ENCODE peak calls at places on chromosomes 16 and 17, in seven cellular contexts. V is CD8-positive, alpha-beta T cell; M is fibroblast of mammary gland; D is nucleus accumbens; S is stimulated activated CD4-positive, alpha-beta T cell treated with anti-CD3 and anti-CD28 coated beads, Interleukin-12 subunit alpha, Interleukin-12 subunit beta, amount 100 ng/mL, for 48 hours; O is IMR-90; K is GOT3. B is an unnamed sample.

GRCh38 chr17:71472809-71473789 is 647.7 kb upstream of the SOX9 start:
- DNase-seq in V (no peak), M (peak), D (no peak), S (no peak), O (peak), K (no peak), B (peak)

GRCh38 chr17:76943781-76944213 is 75.6 kb downstream of the MGAT5B start:
- DNase-seq in V (no peak), M (no peak), D (no peak), S (no peak), O (no peak), K (no peak), B (no peak)

GRCh38 chr17:252456-252855 is 71.0 kb upstream of the DOC2B start:
- DNase-seq in V (no peak), M (no peak), D (no peak), S (no peak), O (no peak), K (no peak), B (no peak)

GRCh38 chr17:82006468-82007227 is 16.0 kb downstream of the CENPX start:
- DNase-seq in V (no peak), M (peak), D (peak), S (no peak), O (peak), K (no peak), B (peak)

GRCh38 chr16:74901606-74902005 is 83.3 kb downstream of the WDR59 start:
- DNase-seq in V (no peak), M (no peak), D (no peak), S (no peak), O (peak), K (no peak), B (peak)

GRCh38 chr17:3335876-3336275 is 37.7 kb upstream of the OR3A1 start:
- DNase-seq in V (no peak), M (no peak), D (no peak), S (no peak), O (no peak), K (no peak), B (no peak)

GRCh38 chr17:58032691-58033415 is 25.8 kb upstream of the SRSF1 start:
- DNase-seq in V (no peak), M (no peak), D (no peak), S (no peak), O (no peak), K (no peak), B (no peak)

GRCh38 chr17:50790619-50791018 is 23.3 kb upstream of the ANKRD40CL start:
- DNase-seq in V (no peak), M (no peak), D (no peak), S (no peak), O (no peak), K (no peak), B (no peak)

GRCh38 chr16:76428858-76429257 is 151.7 kb downstream of the CNTNAP4 start:
- DNase-seq in V (no peak), M (peak), D (no peak), S (no peak), O (no peak), K (no peak), B (no peak)

GRCh38 chr16:14455577-14455976 is 174.5 kb downstream of the PARN start:
- DNase-seq in V (no peak), M (peak), D (no peak), S (no peak), O (peak), K (no peak), B (peak)

GRCh38 chr17:32659419-32659842 is 172.6 kb downstream of the CDK5R1 start:
- DNase-seq in V (peak), M (peak), D (peak), S (peak), O (peak), K (peak), B (peak)

GRCh38 chr17:29131814-29132682 is 48.1 kb downstream of the MYO18A start:
- DNase-seq in V (no peak), M (peak), D (no peak), S (no peak), O (peak), K (peak), B (peak)

GRCh38 chr16:89922884-89923639 is at the start of gene TUBB3:
- DNase-seq in V (no peak), M (peak), D (peak), S (no peak), O (peak), K (peak), B (peak)

GRCh38 chr17:31484821-31485220 is 93.3 kb downstream of the RAB11FIP4 start:
- DNase-seq in V (no peak), M (no peak), D (no peak), S (no peak), O (no peak), K (no peak), B (no peak)

GRCh38 chr17:82384730-82385429 is 13.3 kb downstream of the UTS2R start:
- DNase-seq in V (no peak), M (peak), D (no peak), S (no peak), O (peak), K (no peak), B (peak)

GRCh38 chr16:87076950-87077749 is 240.0 kb downstream of the C16orf95 start:
- DNase-seq in V (no peak), M (peak), D (no peak), S (peak), O (peak), K (no peak), B (peak)

GRCh38 chr17:28579526-28579925 is 2.8 kb upstream of the ALDOC start:
- DNase-seq in V (no peak), M (no peak), D (no peak), S (no peak), O (no peak), K (no peak), B (no peak)

GRCh38 chr17:19703106-19703775 is 13.1 kb downstream of the SLC47A2 start:
- DNase-seq in V (no peak), M (no peak), D (no peak), S (no peak), O (no peak), K (no peak), B (no peak)

GRCh38 chr16:10509534-10510025 is 70.8 kb downstream of the EMP2 start:
- DNase-seq in V (peak), M (peak), D (peak), S (peak), O (peak), K (no peak), B (peak)

GRCh38 chr17:45440161-45440859 is 7.6 kb upstream of the ARHGAP27 start:
- DNase-seq in V (no peak), M (peak), D (no peak), S (no peak), O (no peak), K (no peak), B (no peak)

GRCh38 chr16:84207266-84207665 is 16.3 kb downstream of the ADAD2 start:
- DNase-seq in V (no peak), M (no peak), D (no peak), S (no peak), O (no peak), K (no peak), B (peak)

GRCh38 chr16:51306116-51306515 is 155.0 kb upstream of the SALL1 start:
- DNase-seq in V (no peak), M (peak), D (no peak), S (no peak), O (no peak), K (no peak), B (peak)

GRCh38 chr16:65196696-65197095 is 74.8 kb upstream of the CDH11 start:
- DNase-seq in V (no peak), M (no peak), D (no peak), S (no peak), O (no peak), K (no peak), B (peak)

GRCh38 chr17:3033741-3034577 is 29.4 kb downstream of the OR1D5 start:
- DNase-seq in V (no peak), M (no peak), D (no peak), S (no peak), O (no peak), K (no peak), B (no peak)

GRCh38 chr16:50632927-50633800 is 47.9 kb downstream of the SNX20 start:
- DNase-seq in V (no peak), M (no peak), D (no peak), S (no peak), O (no peak), K (no peak), B (no peak)

GRCh38 chr17:28151001-28151400 is 108.5 kb downstream of the NLK start:
- DNase-seq in V (no peak), M (no peak), D (no peak), S (no peak), O (no peak), K (no peak), B (no peak)

GRCh38 chr17:74270333-74270732 is 3.7 kb upstream of the DNAI2 start:
- DNase-seq in V (no peak), M (peak), D (no peak), S (no peak), O (no peak), K (no peak), B (no peak)

GRCh38 chr17:49450735-49451134 is 36.1 kb upstream of the PHB1 start:
- DNase-seq in V (no peak), M (no peak), D (no peak), S (no peak), O (peak), K (no peak), B (peak)

GRCh38 chr17:29645516-29646051 is 22.9 kb upstream of the CORO6 start:
- DNase-seq in V (no peak), M (peak), D (peak), S (no peak), O (peak), K (no peak), B (peak)

GRCh38 chr16:30485818-30486436 is 13.4 kb downstream of the ITGAL start:
- DNase-seq in V (no peak), M (no peak), D (no peak), S (no peak), O (peak), K (no peak), B (peak)

GRCh38 chr17:19992803-19993713 is 15.4 kb upstream of the AKAP10 start:
- DNase-seq in V (peak), M (peak), D (peak), S (peak), O (peak), K (peak), B (peak)

GRCh38 chr16:15654591-15654990 is 4.5 kb downstream of the NDE1 start:
- DNase-seq in V (no peak), M (no peak), D (no peak), S (no peak), O (no peak), K (no peak), B (no peak)

GRCh38 chr16:47888142-47888541 is 267.7 kb downstream of the ABCC12 start:
- DNase-seq in V (no peak), M (no peak), D (no peak), S (no peak), O (peak), K (no peak), B (peak)

GRCh38 chr17:5437721-5438317 is 1.1 kb downstream of the C1QBP start:
- DNase-seq in V (no peak), M (peak), D (no peak), S (no peak), O (peak), K (no peak), B (peak)

GRCh38 chr17:37384560-37385160 is 8.9 kb downstream of the C17orf78 start:
- DNase-seq in V (no peak), M (no peak), D (no peak), S (no peak), O (no peak), K (no peak), B (no peak)

GRCh38 chr16:85969159-85969558 is 70.2 kb downstream of the IRF8 start:
- DNase-seq in V (no peak), M (peak), D (no peak), S (no peak), O (peak), K (no peak), B (peak)

GRCh38 chr17:60170835-60171752 is 21.3 kb downstream of the CA4 start:
- DNase-seq in V (no peak), M (peak), D (peak), S (no peak), O (peak), K (no peak), B (peak)

GRCh38 chr17:30372755-30373154 is 6.0 kb upstream of the CPD start:
- DNase-seq in V (no peak), M (peak), D (no peak), S (no peak), O (peak), K (no peak), B (peak)

GRCh38 chr16:88503374-88503770 is 50.3 kb downstream of the ZFPM1 start:
- DNase-seq in V (no peak), M (peak), D (no peak), S (no peak), O (peak), K (no peak), B (peak)